ENCODE peak calls at places on chromosomes 2 and 18, in nine cellular contexts. I is hepatocyte, L is fibroblast of lung, W is ovary, S is IMR-90, T is foreskin keratinocyte, K is OCI-LY7, Z is upper lobe of right lung, B is left lung. F is an unnamed sample. For H3K4me1, the result is how much of the 10 kb centered on the place peaks cover.

GRCh38 chr18:570256-570655 is 9.9 kb upstream of the CETN1 start:
- DNase-seq in I (no peak), L (no peak), W (no peak), S (no peak), T (no peak), K (no peak), Z (no peak), B (no peak), F (no peak)

GRCh38 chr2:220181158-220181557 is 553.7 kb downstream of the SLC4A3 start:
- DNase-seq in I (no peak), L (peak), W (no peak), S (peak), T (no peak), K (no peak), Z (no peak), B (no peak), F (no peak)

GRCh38 chr2:54454548-54454921 is 1.6 kb upstream of the SPTBN1 start:
- DNase-seq in I (no peak), L (no peak), W (no peak), S (no peak), T (no peak), K (peak), Z (no peak), B (no peak), F (no peak)

GRCh38 chr2:126649101-126649500 is 6.9 kb upstream of the GYPC start:
- DNase-seq in I (no peak), L (no peak), W (no peak), S (no peak), T (no peak), K (no peak), Z (no peak), B (no peak), F (no peak)

GRCh38 chr2:23769364-23769763 is 157.6 kb downstream of the ATAD2B start:
- DNase-seq in I (no peak), L (no peak), W (no peak), S (peak), T (no peak), K (no peak), Z (no peak), B (no peak), F (no peak)

GRCh38 chr2:35116151-35116550 is 1239.4 kb upstream of the CRIM1 start:
- DNase-seq in I (no peak), L (no peak), W (no peak), S (no peak), T (no peak), K (no peak), Z (no peak), B (no peak), F (no peak)

GRCh38 chr18:55405655-55406373 is 182.2 kb downstream of the TCF4 start:
- DNase-seq in I (peak), L (peak), W (peak), S (peak), T (peak), K (no peak), Z (peak), B (no peak), F (no peak)

GRCh38 chr2:151947524-151948165 is 119.4 kb upstream of the ARL5A start:
- DNase-seq in I (no peak), L (no peak), W (no peak), S (no peak), T (peak), K (no peak), Z (peak), B (no peak), F (no peak)

GRCh38 chr2:46547223-46548102 is 68.1 kb downstream of the TMEM247 start:
- DNase-seq in I (no peak), L (no peak), W (no peak), S (no peak), T (no peak), K (no peak), Z (no peak), B (no peak), F (no peak)

GRCh38 chr2:36404754-36405153 is 49.2 kb downstream of the CRIM1 start:
- DNase-seq in I (no peak), L (no peak), W (no peak), S (no peak), T (no peak), K (peak), Z (no peak), B (no peak), F (no peak)
- H3K4me1 ChIP-seq in I (under half), L (under half), W (under half), S (under half), T (under half), K (under half), Z (under half), B (under half), F (under half)

DNA sequence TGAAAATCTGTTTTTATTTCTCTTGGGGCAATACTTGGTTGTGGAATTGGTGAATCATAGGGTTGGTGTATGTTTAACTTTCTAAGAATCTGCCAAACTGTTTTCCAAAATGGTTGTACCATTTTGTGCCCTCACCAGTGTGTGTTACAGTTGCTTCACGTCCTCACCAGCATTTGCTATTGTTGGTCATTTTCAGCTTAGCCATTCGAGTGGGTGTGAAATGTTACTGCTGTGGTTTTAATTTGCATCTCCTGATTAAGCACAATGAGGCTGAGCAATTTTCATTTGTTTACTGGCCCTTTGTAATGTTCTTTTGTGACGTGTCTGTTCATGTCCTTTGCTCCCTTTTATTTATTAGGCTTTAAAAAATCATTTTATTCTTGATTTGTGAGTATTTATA is 49.7 kb downstream of the FOSL2 start:
- DNase-seq in I (no peak), L (no peak), W (no peak), S (no peak), T (no peak), K (no peak), Z (no peak), B (no peak), F (no peak)
- TF ChIP-seq CTCF in I (no peak), L (no peak), W (no peak), S (no peak), T (no peak), K (no peak), Z (no peak), B (no peak), F (no peak)

DNA sequence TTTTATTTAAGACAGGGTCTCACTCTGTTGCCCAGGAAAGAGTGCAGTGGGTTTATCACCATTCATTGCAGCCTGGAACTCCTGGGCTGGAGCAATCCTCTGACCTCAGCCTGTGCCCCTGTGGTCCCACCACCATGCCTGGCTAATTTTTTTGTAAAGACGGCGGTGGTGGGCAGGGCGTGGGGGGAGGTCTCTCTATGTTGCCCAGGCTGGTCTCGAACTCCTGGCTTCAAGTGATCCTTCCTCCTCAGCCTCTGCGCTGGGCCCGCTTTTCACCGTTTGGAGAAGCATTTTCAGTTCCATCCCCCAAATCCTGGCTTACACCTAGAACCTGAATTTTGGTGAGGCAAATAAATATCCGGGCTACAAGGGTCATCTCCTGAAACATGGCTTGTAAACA is 1.4 kb upstream of the ATP5F1A start:
- DNase-seq in I (no peak), L (no peak), W (no peak), S (no peak), T (no peak), K (no peak), Z (no peak), B (no peak), F (no peak)
- H3K27ac ChIP-seq in I (no peak), L (no peak), W (no peak), S (no peak), T (no peak), K (no peak), Z (no peak), B (no peak), F (no peak)

GRCh38 chr2:42102606-42103450 is 55.0 kb downstream of the PKDCC start:
- DNase-seq in I (peak), L (no peak), W (peak), S (no peak), T (no peak), K (no peak), Z (peak), B (peak), F (peak)
- H3K4me1 ChIP-seq in I (under half), L (under half), W (under half), S (under half), T (under half), K (half or more), Z (half or more), B (under half), F (half or more)

DNA sequence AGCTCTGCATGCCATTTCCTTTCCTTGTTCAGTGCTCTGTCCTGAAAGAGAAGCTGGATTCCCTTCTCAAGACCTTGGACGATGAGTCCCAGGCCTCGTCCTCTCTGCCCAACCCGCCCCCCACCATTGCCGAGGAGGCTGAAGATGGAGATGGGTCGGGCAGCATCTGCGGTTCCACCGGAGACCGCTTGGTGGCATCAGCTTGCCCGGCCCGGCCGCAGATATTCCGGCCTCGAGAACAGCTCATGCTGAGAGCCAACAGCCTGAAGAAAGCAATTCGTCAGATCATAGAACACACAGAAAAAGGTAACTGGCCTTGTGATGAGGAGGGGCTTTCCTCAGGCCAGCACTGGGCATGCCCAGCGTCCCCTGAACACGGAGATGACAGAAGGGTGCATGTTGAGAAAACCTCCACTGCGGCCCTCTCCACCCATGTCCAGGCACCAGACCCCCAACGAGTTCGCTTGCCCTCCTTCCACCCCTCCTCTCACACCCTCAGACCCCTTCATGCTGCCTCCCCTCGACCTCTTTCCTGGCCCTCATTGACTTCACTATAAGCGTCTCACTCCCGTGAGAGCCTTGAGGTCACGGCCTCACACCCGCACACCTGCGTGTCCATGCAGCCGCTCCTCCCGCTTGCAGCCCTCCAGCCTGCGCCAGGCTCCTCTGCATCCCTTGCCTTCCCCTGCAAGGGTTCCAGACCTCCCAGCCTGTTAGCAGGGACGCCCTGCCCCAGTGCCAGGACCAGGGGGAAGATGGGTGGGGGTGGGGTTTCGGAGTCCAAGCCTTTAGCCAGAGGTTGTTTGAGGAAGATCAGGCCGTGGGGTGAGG is 95.0 kb downstream of the DGKD start:
- DNase-seq in I (peak), L (peak), W (no peak), S (peak), T (no peak), K (no peak), Z (peak), B (no peak), F (peak)
- TF ChIP-seq CTCF in I (peak), L (peak), W (peak), S (peak), T (peak), K (no peak), Z (peak), B (peak), F (peak)

GRCh38 chr2:128159437-128159836 is 68.4 kb downstream of the UGGT1 start:
- DNase-seq in I (no peak), L (peak), W (no peak), S (no peak), T (no peak), K (no peak), Z (no peak), B (no peak), F (no peak)
- H3K27ac ChIP-seq in I (no peak), L (no peak), W (no peak), S (no peak), T (no peak), K (no peak), Z (no peak), B (no peak), F (no peak)

GRCh38 chr18:58076052-58076451 is 32.0 kb downstream of the NEDD4L start:
- DNase-seq in I (no peak), L (peak), W (no peak), S (peak), T (no peak), K (no peak), Z (no peak), B (no peak), F (no peak)
- H3K4me1 ChIP-seq in I (under half), L (under half), W (under half), S (under half), T (under half), K (under half), Z (under half), B (under half), F (under half)

GRCh38 chr2:100327742-100328141 is 5.4 kb upstream of the LONRF2 start:
- DNase-seq in I (no peak), L (no peak), W (no peak), S (no peak), T (no peak), K (no peak), Z (no peak), B (no peak), F (no peak)

GRCh38 chr2:100321181-100321880 is 970 bp downstream of the LONRF2 start:
- DNase-seq in I (peak), L (peak), W (peak), S (peak), T (peak), K (no peak), Z (peak), B (peak), F (peak)

GRCh38 chr2:100317634-100318033 is 4.7 kb downstream of the LONRF2 start:
- DNase-seq in I (no peak), L (peak), W (no peak), S (no peak), T (no peak), K (peak), Z (no peak), B (no peak), F (no peak)

GRCh38 chr2:100320547-100321180 is 1.6 kb downstream of the LONRF2 start:
- DNase-seq in I (peak), L (no peak), W (peak), S (no peak), T (no peak), K (no peak), Z (no peak), B (no peak), F (no peak)

GRCh38 chr2:100321881-100322820 is at the start of gene LONRF2:
- DNase-seq in I (peak), L (no peak), W (peak), S (no peak), T (no peak), K (no peak), Z (peak), B (peak), F (peak)
- TF ChIP-seq CTCF in I (no peak), L (no peak), W (no peak), S (no peak), T (no peak), K (no peak), Z (no peak), B (no peak), F (no peak)

F was measured in spleen.